ENCODE peak calls at places on chromosomes 1 and 21, in ten cellular contexts. N is HCT116, H is K562, Y is tibial artery, D is A549, X is vagina, P is thoracic aorta, A is transverse colon, B is psoas muscle, C is neuronal stem cell. M is an unnamed sample.

GRCh38 chr1:217482356-217483102 is 148.4 kb downstream of the GPATCH2 start:
- DNase-seq in N (peak; percentile 8), H (no peak), Y (no peak), D (peak; percentile 31), X (no peak), P (no peak), A (no peak), B (no peak), C (no peak), M (no peak)

GRCh38 chr1:207888647-207889046 is 22.3 kb downstream of the CD34 start:
- DNase-seq in N (no peak), H (no peak), Y (peak; percentile 65), D (no peak), X (no peak), P (no peak), A (no peak), B (peak; percentile 85), C (no peak), M (peak; percentile 73)

GRCh38 chr21:34669149-34669879 is 520 bp downstream of the CLIC6 start:
- DNase-seq in N (no peak), H (no peak), Y (no peak), D (no peak), X (no peak), P (no peak), A (peak; percentile 23), B (no peak), C (peak; percentile 18), M (no peak)

GRCh38 chr1:66925944-66926343 is 1.2 kb downstream of the MIER1 start:
- DNase-seq in N (no peak), H (peak; percentile 58), Y (no peak), D (no peak), X (no peak), P (no peak), A (no peak), B (no peak), C (no peak), M (no peak)

GRCh38 chr1:118396824-118397530 is 211.9 kb upstream of the SPAG17 start:
- DNase-seq in N (no peak), H (no peak), Y (no peak), D (no peak), X (no peak), P (no peak), A (no peak), B (peak; percentile 59), C (no peak), M (no peak)

GRCh38 chr1:40389871-40390560 is 16.5 kb downstream of the SMAP2 start:
- DNase-seq in N (no peak), H (no peak), Y (peak; percentile 74), D (peak; percentile 7), X (no peak), P (no peak), A (peak; percentile 41), B (no peak), C (no peak), M (peak; percentile 90)

GRCh38 chr1:209797978-209798639 is 7.8 kb downstream of the IRF6 start:
- DNase-seq in N (no peak), H (peak; percentile 29), Y (no peak), D (no peak), X (no peak), P (no peak), A (no peak), B (no peak), C (no peak), M (no peak)

GRCh38 chr1:72557446-72558049 is 275.2 kb upstream of the NEGR1 start:
- DNase-seq in N (no peak), H (no peak), Y (no peak), D (no peak), X (no peak), P (no peak), A (no peak), B (no peak), C (peak; percentile 17), M (peak; percentile 38)

GRCh38 chr1:175195798-175196197 is 3.2 kb upstream of the KIAA0040 start:
- DNase-seq in N (no peak), H (no peak), Y (no peak), D (no peak), X (no peak), P (no peak), A (no peak), B (no peak), C (no peak), M (no peak)

GRCh38 chr1:39438002-39438401 is 53.4 kb upstream of the BMP8A start:
- DNase-seq in N (no peak), H (no peak), Y (no peak), D (no peak), X (no peak), P (no peak), A (no peak), B (no peak), C (no peak), M (no peak)

GRCh38 chr1:156500578-156500846 is at the start of gene MEF2D:
- DNase-seq in N (no peak), H (peak; percentile 94), Y (no peak), D (no peak), X (no peak), P (no peak), A (no peak), B (no peak), C (no peak), M (no peak)

GRCh38 chr1:7754234-7754633 is 16.9 kb upstream of the VAMP3 start:
- DNase-seq in N (no peak), H (no peak), Y (no peak), D (no peak), X (no peak), P (no peak), A (no peak), B (no peak), C (no peak), M (no peak)

GRCh38 chr1:29554208-29554778 is 318.0 kb downstream of the PTPRU start:
- DNase-seq in N (no peak), H (no peak), Y (no peak), D (no peak), X (no peak), P (no peak), A (no peak), B (no peak), C (no peak), M (no peak)

GRCh38 chr1:29557066-29557465 is 320.7 kb downstream of the PTPRU start:
- DNase-seq in N (no peak), H (no peak), Y (no peak), D (no peak), X (no peak), P (no peak), A (no peak), B (no peak), C (no peak), M (no peak)

GRCh38 chr1:29555043-29555620 is 318.8 kb downstream of the PTPRU start:
- DNase-seq in N (no peak), H (no peak), Y (no peak), D (no peak), X (no peak), P (no peak), A (no peak), B (no peak), C (no peak), M (no peak)

GRCh38 chr1:29557701-29558445 is 321.6 kb downstream of the PTPRU start:
- DNase-seq in N (no peak), H (no peak), Y (no peak), D (no peak), X (no peak), P (no peak), A (no peak), B (no peak), C (no peak), M (no peak)

GRCh38 chr1:29556657-29557056 is 320.3 kb downstream of the PTPRU start:
- DNase-seq in N (no peak), H (no peak), Y (no peak), D (no peak), X (no peak), P (no peak), A (no peak), B (no peak), C (no peak), M (no peak)
- H3K4me1 ChIP-seq in N (no peaks in the 10 kb centered on the region), H (no peaks in the 10 kb centered on the region), Y (no peaks in the 10 kb centered on the region), D (no peaks in the 10 kb centered on the region), X (no peaks in the 10 kb centered on the region), P (no peaks in the 10 kb centered on the region), A (no peaks in the 10 kb centered on the region), B (no peaks in the 10 kb centered on the region), C (no peaks in the 10 kb centered on the region), M (no peaks in the 10 kb centered on the region)

DNA sequence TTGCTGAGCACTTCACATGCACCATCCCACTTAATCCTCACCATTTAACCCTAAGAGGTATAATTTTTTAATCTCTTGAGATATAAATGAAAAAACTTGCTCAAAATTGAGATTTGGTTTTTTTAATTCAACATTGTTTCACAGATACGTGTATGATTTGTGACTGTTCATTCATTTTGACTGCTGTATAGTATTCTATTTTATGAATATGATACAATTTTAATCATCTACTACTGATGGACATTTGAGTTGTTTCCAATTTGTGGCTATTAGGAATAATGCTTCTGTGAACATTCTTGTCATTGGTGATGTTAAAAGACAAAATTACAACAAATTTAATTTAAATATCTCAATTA is 617 bp upstream of the ZMYM6 start:
- DNase-seq in N (no peak), H (no peak), Y (no peak), D (no peak), X (no peak), P (no peak), A (no peak), B (no peak), C (no peak), M (no peak)
- H3K4me3 ChIP-seq in N (peak overlapping the region; percentile 79), H (peak overlapping the region; percentile 3), Y (peak overlapping the region; percentile 69), D (peak overlapping the region; percentile 83), X (no peak overlapping the region), P (peak overlapping the region; percentile 92), A (no peak overlapping the region), B (peak overlapping the region; percentile 91), C (no peak overlapping the region), M (peak overlapping the region; percentile 72)

GRCh38 chr1:19045898-19046889 is 89.7 kb upstream of the IFFO2 start:
- DNase-seq in N (no peak), H (no peak), Y (no peak), D (no peak), X (no peak), P (no peak), A (peak; percentile 29), B (no peak), C (no peak), M (no peak)
- H3K27ac ChIP-seq in N (no peak overlapping the region), H (no peak overlapping the region), Y (no peak overlapping the region), D (no peak overlapping the region), X (no peak overlapping the region), P (no peak overlapping the region), A (no peak overlapping the region), B (no peak overlapping the region), C (no peak overlapping the region), M (no peak overlapping the region)

DNA sequence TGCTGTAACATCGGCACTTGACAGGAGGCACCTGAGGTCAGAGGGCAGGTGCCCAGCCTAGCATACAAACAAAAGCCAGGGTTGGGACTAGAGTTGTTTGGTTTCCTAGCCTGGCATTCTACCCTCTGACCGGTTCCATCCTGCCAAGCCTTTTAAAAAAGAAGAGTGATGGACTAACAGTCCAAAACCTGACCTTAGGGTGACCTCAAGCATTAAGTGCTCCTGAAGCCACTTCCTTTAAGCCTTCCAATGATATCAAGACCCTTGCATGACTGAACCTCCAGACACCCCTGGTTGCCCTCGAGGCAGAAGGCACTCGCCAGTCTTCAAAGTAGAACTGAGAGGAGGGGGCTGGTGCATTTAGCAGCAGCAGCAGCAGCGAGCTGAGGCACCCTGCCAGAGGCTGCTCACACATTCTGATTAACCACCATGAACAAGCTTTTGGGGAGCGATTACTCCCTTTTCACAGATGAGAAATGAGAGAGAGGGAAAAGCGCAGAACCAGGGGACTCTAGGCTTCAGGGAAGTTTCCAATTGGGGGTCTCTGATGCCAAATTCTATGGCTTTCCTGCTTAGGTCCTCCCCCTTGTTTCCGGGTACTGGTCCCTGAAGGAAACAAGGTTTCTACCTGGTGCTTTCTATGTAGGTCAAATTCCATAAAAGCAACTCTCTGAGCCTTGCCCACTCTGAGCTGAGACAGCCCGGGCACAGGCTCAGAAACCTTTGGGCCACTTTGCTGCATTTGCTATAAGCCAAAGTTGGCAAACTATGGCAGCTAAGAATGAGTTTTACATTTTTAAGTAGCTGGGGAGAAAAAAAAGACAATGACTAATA is 9.1 kb downstream of the SLC2A1 start:
- DNase-seq in N (no peak), H (peak; percentile 90), Y (no peak), D (no peak), X (no peak), P (no peak), A (no peak), B (no peak), C (no peak), M (no peak)
- H3K4me1 ChIP-seq in N (peaks cover 98% of the 10 kb centered on the region), H (peaks cover 76% of the 10 kb centered on the region), Y (peaks cover 70% of the 10 kb centered on the region), D (peaks cover 98% of the 10 kb centered on the region), X (peaks cover 80% of the 10 kb centered on the region), P (peaks cover 34% of the 10 kb centered on the region), A (peaks cover 57% of the 10 kb centered on the region), B (peaks cover 8% of the 10 kb centered on the region), C (peaks cover 49% of the 10 kb centered on the region), M (peaks cover 53% of the 10 kb centered on the region)